ENCODE peak calls at places on chromosomes 16 and 17, in seven cellular contexts. Y, O, S, D, B, A and E are unnamed samples.

GRCh38 chr17:74738051-74738996 is 1.3 kb downstream of the RAB37 start:
- DNase-seq in S (peak), O (no peak), B (no peak), Y (peak), D (no peak), A (no peak), E (no peak)

GRCh38 chr17:66272699-66273390 is 29.6 kb upstream of the PRKCA start:
- DNase-seq in O (no peak), Y (no peak), S (no peak), B (no peak), A (no peak), D (peak), E (no peak)

GRCh38 chr17:60422162-60422665 is at the start of gene CHCT1:
- DNase-seq in B (peak), D (no peak), Y (no peak), O (no peak), A (no peak), S (no peak), E (no peak)

GRCh38 chr17:83203073-83203471 is 123.7 kb downstream of the METRNL start:
- DNase-seq in O (no peak), A (no peak), D (no peak), S (peak), Y (no peak), B (no peak), E (no peak)

GRCh38 chr16:70683146-70683944 is 2.5 kb downstream of the MTSS2 start:
- DNase-seq in S (no peak), Y (no peak), A (no peak), B (no peak), D (no peak), O (no peak), E (no peak)

GRCh38 chr16:89190150-89190958 is 10.0 kb downstream of the SLC22A31 start:
- DNase-seq in Y (no peak), A (peak), S (no peak), D (no peak), B (peak), O (no peak), E (no peak)

GRCh38 chr16:9095998-9096397 is 4.6 kb downstream of the HAPSTR1 start:
- DNase-seq in O (no peak), Y (no peak), D (no peak), B (no peak), S (no peak), A (no peak), E (no peak)

GRCh38 chr16:3722508-3722907 is 5.2 kb upstream of the TRAP1 start:
- DNase-seq in D (no peak), S (no peak), A (no peak), B (no peak), O (no peak), Y (no peak), E (no peak)

GRCh38 chr17:41265078-41265477 is at the start of gene KRTAP9-6:
- DNase-seq in Y (no peak), A (no peak), D (peak), O (no peak), S (no peak), B (no peak), E (no peak)

GRCh38 chr17:7587420-7587786 is 2.5 kb downstream of the SOX15 start:
- DNase-seq in O (no peak), A (no peak), B (no peak), S (no peak), Y (no peak), D (no peak), E (no peak)

GRCh38 chr16:5678371-5678770 is 580.8 kb upstream of the EEF2KMT start:
- DNase-seq in D (peak), B (no peak), O (no peak), A (peak), Y (no peak), S (no peak), E (peak)

GRCh38 chr16:57403965-57404817 is at the start of gene CCL17:
- DNase-seq in O (no peak), B (no peak), A (no peak), Y (no peak), D (no peak), S (no peak), E (no peak)

GRCh38 chr17:37062036-37062435 is 113.3 kb downstream of the AATF start:
- DNase-seq in O (no peak), B (no peak), Y (no peak), A (no peak), S (no peak), D (no peak), E (no peak)

GRCh38 chr17:80986046-80986445 is 5.6 kb upstream of the CHMP6 start:
- DNase-seq in O (no peak), A (no peak), S (no peak), Y (no peak), B (no peak), D (no peak), E (no peak)

GRCh38 chr17:52181842-52182241 is 23.3 kb upstream of the CA10 start:
- DNase-seq in A (no peak), D (no peak), S (no peak), O (no peak), Y (no peak), B (no peak), E (no peak)

GRCh38 chr16:58011652-58012051 is 10.4 kb downstream of the USB1 start:
- DNase-seq in Y (no peak), A (no peak), S (peak), B (no peak), O (no peak), D (no peak), E (no peak)

GRCh38 chr16:86528061-86528929 is 18.0 kb downstream of the FOXF1 start:
- DNase-seq in Y (no peak), S (no peak), O (no peak), A (no peak), D (no peak), B (no peak), E (no peak)

GRCh38 chr16:4042581-4042980 is 73.7 kb downstream of the ADCY9 start:
- DNase-seq in A (no peak), B (no peak), Y (no peak), S (no peak), D (no peak), O (no peak), E (no peak)

GRCh38 chr16:68236804-68237242 is 896 bp upstream of the ESRP2 start:
- DNase-seq in Y (no peak), D (no peak), A (no peak), S (peak), O (no peak), B (no peak), E (no peak)

GRCh38 chr17:34478244-34478643 is 101.1 kb upstream of the TMEM132E start:
- DNase-seq in A (no peak), Y (no peak), D (no peak), B (no peak), O (no peak), S (no peak), E (no peak)

GRCh38 chr16:85028638-85029412 is 1.2 kb downstream of the KIAA0513 start:
- DNase-seq in S (no peak), Y (no peak), D (no peak), A (no peak), O (no peak), B (no peak), E (peak)

GRCh38 chr16:87835882-87836331 is 33.4 kb downstream of the SLC7A5 start:
- DNase-seq in A (no peak), B (no peak), S (no peak), O (no peak), Y (no peak), D (no peak), E (no peak)

GRCh38 chr16:68274441-68274840 is 10.1 kb downstream of the SLC7A6 start:
- DNase-seq in S (no peak), A (no peak), B (no peak), O (no peak), Y (no peak), D (no peak), E (no peak)

GRCh38 chr16:67537636-67538591 is 9.3 kb downstream of the RIPOR1 start:
- DNase-seq in O (no peak), Y (no peak), A (peak), B (peak), D (no peak), S (no peak), E (no peak)

GRCh38 chr17:50087246-50087911 is 7.8 kb upstream of the PDK2 start:
- DNase-seq in Y (no peak), A (peak), O (peak), S (peak), D (peak), B (peak), E (peak)

GRCh38 chr17:83064021-83064731 is 15.2 kb upstream of the METRNL start:
- DNase-seq in B (peak), A (no peak), D (no peak), S (no peak), Y (no peak), O (no peak), E (no peak)

GRCh38 chr17:752620-753219 is 656 bp upstream of the GEMIN4 start:
- DNase-seq in B (peak), Y (no peak), O (no peak), A (no peak), S (no peak), D (no peak), E (peak)

GRCh38 chr17:82718986-82719685 is 2.6 kb downstream of the FN3KRP start:
- DNase-seq in D (no peak), A (no peak), O (no peak), B (no peak), Y (no peak), S (no peak), E (no peak)

GRCh38 chr17:40598928-40599627 is 33.8 kb upstream of the CCR7 start:
- DNase-seq in A (no peak), Y (peak), O (no peak), B (no peak), S (no peak), D (no peak), E (no peak)

GRCh38 chr17:64781013-64781392 is 118.9 kb upstream of the SMURF2 start:
- DNase-seq in Y (no peak), O (no peak), D (no peak), B (peak), A (peak), S (no peak), E (no peak)

DNA sequence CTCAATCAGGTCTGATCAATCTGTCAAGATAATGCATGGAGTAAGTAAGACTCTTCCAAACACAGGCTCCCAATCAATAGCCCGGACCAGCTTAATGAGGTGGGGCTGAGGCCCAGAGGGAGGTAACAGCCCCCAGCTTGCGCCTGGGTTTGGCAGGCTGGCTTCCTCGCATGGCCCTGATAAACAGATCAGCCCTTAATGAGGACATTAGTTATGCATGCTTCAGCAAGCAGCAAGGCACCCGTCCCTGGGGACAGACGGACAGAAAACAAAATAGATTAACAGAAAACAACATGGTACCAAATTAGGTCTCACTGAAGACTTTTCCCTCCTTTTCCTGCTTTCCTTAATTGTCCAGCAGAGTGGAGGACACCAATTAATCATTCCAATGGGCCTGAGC is 145.7 kb downstream of the ZFHX3 start:
- DNase-seq in O (no peak), S (no peak), D (no peak), Y (no peak), A (no peak), B (no peak), E (no peak)
- TF ChIP-seq JUND in O (no peak), S (no peak), D (no peak), Y (no peak), A (no peak), B (no peak), E (no peak)

GRCh38 chr17:21301593-21302550 is 17.4 kb downstream of the MAP2K3 start:
- DNase-seq in Y (no peak), O (no peak), D (peak), S (no peak), B (peak), A (no peak), E (no peak)
- TF ChIP-seq JUND in Y (no peak), O (no peak), D (no peak), S (no peak), B (no peak), A (no peak), E (no peak)

DNA sequence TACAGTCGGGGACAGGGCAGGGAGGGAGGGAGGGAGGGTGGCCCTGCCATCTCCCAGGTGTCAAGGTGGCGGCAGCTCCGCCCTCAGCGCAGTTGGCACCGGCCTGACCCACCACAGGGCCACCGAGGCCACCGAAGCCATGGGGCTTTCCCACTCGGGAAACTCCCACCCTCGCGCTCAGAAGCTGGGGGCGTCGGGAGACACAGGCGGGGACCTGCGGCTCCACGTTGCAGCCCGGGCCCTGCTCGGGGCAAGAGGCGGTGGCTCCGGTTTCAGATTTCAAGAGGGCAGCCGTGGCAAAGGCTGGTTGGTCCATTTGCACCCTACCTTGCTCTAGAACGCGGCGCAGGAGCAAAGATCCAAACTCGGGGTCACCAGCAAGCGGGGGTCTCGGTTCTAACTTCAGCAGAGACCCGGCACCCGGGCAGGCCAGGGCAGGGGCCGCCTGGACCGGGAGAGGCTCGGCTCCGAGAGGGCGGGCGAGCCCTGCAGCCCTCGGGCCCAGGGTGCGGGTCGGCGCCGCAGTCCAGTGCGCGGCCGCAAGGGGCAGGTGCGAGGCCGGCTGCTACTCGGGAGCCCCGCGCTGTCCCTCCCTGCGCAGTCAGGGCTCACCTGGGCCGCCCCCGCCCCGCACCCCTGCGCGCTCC is 412 bp downstream of the CYB561 start:
- DNase-seq in O (peak), A (peak), B (peak), D (peak), Y (no peak), S (no peak), E (peak)
- TF ChIP-seq JUND in O (no peak), A (no peak), B (no peak), D (no peak), Y (no peak), S (no peak), E (no peak)

GRCh38 chr17:16987830-16988601 is 16.1 kb upstream of the TNFRSF13B start:
- DNase-seq in S (no peak), D (peak), Y (peak), A (no peak), B (no peak), O (no peak), E (no peak)
- TF ChIP-seq JUND in S (no peak), D (no peak), Y (peak), A (no peak), B (no peak), O (no peak), E (no peak)